ENCODE peak calls at places on chromosomes 16 and 17, in five cellular contexts. Z is lower leg skin, H is left lung, A is uterus, T is brain microvascular endothelial cell. U is an unnamed sample.

GRCh38 chr17:49741009-49741691 is 22.8 kb downstream of the FAM117A start:
- DNase-seq in T (no peak), A (no peak), Z (no peak), H (no peak), U (no peak)

GRCh38 chr16:57092786-57093301 is 461 bp downstream of the CPNE2 start:
- DNase-seq in Z (no peak), H (peak), T (no peak), A (peak), U (peak)

GRCh38 chr16:1912215-1912543 is 6.0 kb downstream of the HS3ST6 start:
- DNase-seq in T (no peak), Z (no peak), H (no peak), A (no peak), U (no peak)

GRCh38 chr16:31477220-31478216 is 5.4 kb upstream of the SLC5A2 start:
- DNase-seq in H (peak), T (no peak), Z (no peak), A (no peak), U (peak)

GRCh38 chr16:24986512-24987303 is 28.5 kb downstream of the ARHGAP17 start:
- DNase-seq in Z (peak), A (no peak), H (no peak), T (peak), U (peak)

GRCh38 chr17:13353590-13353989 is 248.1 kb downstream of the HS3ST3A1 start:
- DNase-seq in Z (no peak), H (no peak), T (no peak), A (no peak), U (no peak)

GRCh38 chr16:29720703-29721102 is 25.1 kb downstream of the C16orf54 start:
- DNase-seq in H (no peak), A (no peak), T (no peak), Z (no peak), U (no peak)

GRCh38 chr16:49839462-49839825 is 16.5 kb downstream of the ZNF423 start:
- DNase-seq in T (no peak), A (no peak), Z (no peak), H (peak), U (no peak)

GRCh38 chr16:49465661-49466528 is 92.3 kb downstream of the C16orf78 start:
- DNase-seq in Z (no peak), T (no peak), A (no peak), H (no peak), U (no peak)

GRCh38 chr17:40886090-40886489 is 1.0 kb upstream of the KRT20 start:
- DNase-seq in A (no peak), Z (no peak), T (peak), H (no peak), U (no peak)

GRCh38 chr17:37585066-37585465 is 24.2 kb downstream of the SYNRG start:
- DNase-seq in H (no peak), Z (no peak), A (no peak), T (no peak), U (no peak)

GRCh38 chr16:11740567-11740966 is 2.1 kb downstream of the TXNDC11 start:
- DNase-seq in Z (no peak), T (no peak), H (no peak), A (no peak), U (no peak)

GRCh38 chr17:50938821-50939541 is 72.8 kb upstream of the TOB1 start:
- DNase-seq in A (no peak), Z (no peak), H (peak), T (no peak), U (no peak)

GRCh38 chr17:78088529-78088928 is 40.0 kb downstream of the TMC6 start:
- DNase-seq in Z (no peak), T (no peak), A (no peak), H (no peak), U (no peak)

GRCh38 chr16:50202926-50203624 is 50.0 kb downstream of the TENT4B start:
- DNase-seq in T (peak), H (no peak), Z (no peak), A (no peak), U (no peak)

GRCh38 chr16:24845726-24846547 is at the start of gene SLC5A11:
- DNase-seq in A (no peak), H (no peak), Z (no peak), T (no peak), U (no peak)

GRCh38 chr17:27276653-27277156 is 17.2 kb upstream of the WSB1 start:
- DNase-seq in T (no peak), Z (no peak), A (no peak), H (no peak), U (no peak)

GRCh38 chr17:81434079-81434478 is 38.8 kb downstream of the BAHCC1 start:
- DNase-seq in T (no peak), H (no peak), A (peak), Z (no peak), U (peak)

GRCh38 chr17:6910987-6911603 is 79.6 kb upstream of the TEKT1 start:
- DNase-seq in A (no peak), Z (no peak), T (peak), H (no peak), U (no peak)

GRCh38 chr16:69563605-69564580 is 1.9 kb upstream of the NFAT5 start:
- DNase-seq in A (no peak), T (peak), Z (no peak), H (no peak), U (no peak)

GRCh38 chr16:982152-983043 is 828 bp downstream of the SOX8 start:
- DNase-seq in A (no peak), Z (no peak), H (no peak), T (no peak), U (no peak)

DNA sequence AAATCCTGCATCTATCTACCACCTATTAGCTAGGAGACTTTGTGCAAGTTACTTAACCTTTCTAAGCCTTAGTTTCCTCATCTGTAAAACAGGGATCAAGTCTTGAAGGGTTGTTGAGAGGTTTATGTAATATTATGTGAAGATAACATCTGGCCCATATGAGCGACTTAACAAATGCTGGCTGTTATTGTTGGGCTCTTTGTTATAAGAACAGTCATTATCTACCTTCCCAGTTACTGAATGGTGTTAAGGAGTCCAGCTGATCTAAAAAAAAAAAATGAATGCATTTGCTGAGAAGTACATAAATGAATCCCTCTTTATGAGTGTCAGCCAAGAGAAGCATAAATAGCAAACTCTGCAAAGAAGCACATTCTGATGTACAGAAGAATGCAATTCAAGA is 24.2 kb upstream of the MED13 start:
- DNase-seq in Z (no peak), T (no peak), H (no peak), A (no peak), U (no peak)
- TF ChIP-seq CTCF in Z (no peak), T (no peak), H (no peak), A (no peak), U (no peak)

DNA sequence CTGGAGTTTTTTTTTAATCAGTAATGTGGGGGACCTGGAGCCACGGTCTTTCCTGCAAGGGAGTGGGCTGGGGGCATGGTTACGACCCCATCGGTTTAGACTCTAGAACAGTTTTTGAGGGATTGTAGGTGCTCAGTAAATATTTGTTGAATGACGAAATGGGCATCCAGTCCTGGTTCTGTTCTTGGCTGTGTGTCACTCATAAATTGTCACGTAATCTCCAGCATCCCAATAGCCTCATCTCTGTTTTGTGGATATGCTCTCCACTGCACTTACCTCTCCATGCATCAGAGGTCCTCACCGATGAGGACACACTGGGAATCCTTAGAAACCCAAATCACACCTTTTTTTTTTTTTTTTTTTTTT is 497 bp upstream of the SLC38A7 start:
- DNase-seq in H (no peak), Z (no peak), A (no peak), T (no peak), U (no peak)
- H3K4me3 ChIP-seq in H (peak), Z (no peak), A (peak), T (peak), U (peak)

GRCh38 chr17:36534881-36535668 is at the start of gene PIGW:
- DNase-seq in T (peak), H (peak), Z (peak), A (peak), U (peak)
- TF ChIP-seq CTCF in T (no peak), H (no peak), Z (no peak), A (peak), U (no peak)

DNA sequence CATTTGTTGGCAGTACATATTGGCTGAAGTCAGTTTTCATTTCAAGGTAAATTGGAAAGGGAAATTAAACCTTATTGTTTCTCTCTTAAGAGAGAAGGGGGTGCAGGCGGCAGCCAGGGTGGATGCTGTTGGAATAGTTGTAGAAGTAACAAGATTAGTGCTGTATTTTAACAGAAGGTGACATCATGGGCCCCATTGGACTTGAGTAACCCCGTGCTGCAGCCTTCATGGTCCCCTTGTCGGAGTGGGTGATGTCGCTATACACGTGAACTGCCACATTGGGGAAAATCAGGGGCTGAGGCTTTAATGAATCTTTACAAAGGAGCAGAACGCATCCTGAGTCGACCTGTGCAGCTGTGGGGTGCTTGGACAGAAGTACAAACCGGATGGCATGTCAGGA is 3.2 kb downstream of the SNX11 start:
- DNase-seq in A (no peak), H (no peak), T (no peak), Z (no peak), U (no peak)
- H3K4me3 ChIP-seq in A (no peak), H (no peak), T (no peak), Z (no peak), U (no peak)

DNA sequence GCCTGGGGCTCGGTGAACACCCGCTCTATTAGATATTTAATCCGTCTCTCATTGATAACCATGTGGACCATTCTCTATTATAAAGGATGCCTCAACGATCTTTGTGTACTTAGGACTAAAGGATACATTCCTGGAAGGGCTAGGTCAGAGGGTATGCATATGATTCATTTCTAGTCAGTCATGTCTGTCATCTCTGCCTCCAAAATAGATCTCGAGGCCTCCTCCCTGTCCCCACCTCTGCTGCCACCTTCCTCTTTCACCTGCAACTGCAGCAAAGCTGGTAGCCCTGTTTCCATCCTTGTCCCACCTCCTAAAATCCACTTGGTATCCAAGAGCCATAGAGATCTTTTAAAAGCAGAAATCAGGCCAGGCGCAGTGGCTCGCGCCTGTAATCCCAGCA is 121.5 kb downstream of the KATNIP start:
- DNase-seq in A (no peak), H (no peak), T (no peak), Z (no peak), U (no peak)
- TF ChIP-seq CTCF in A (no peak), H (no peak), T (no peak), Z (no peak), U (no peak)

GRCh38 chr17:4585203-4585939 is 1.0 kb downstream of the SMTNL2 start:
- DNase-seq in Z (no peak), H (peak), A (no peak), T (no peak), U (no peak)
- H3K4me3 ChIP-seq in Z (no peak), H (peak), A (no peak), T (no peak), U (peak)